ENCODE peak calls at places on chromosome 9, in six cellular contexts. V is GM12878, S is A549, I is SK-N-SH, W is K562, X is HepG2. O is an unnamed sample.

GRCh38 chr9:35611230-35611797 is 6.3 kb downstream of the TESK1 start:
- DNase-seq in I (peak; percentile 77), V (no peak), S (peak; percentile 64), X (peak; percentile 17), W (peak; percentile 43), O (no peak)

GRCh38 chr9:77802512-77803293 is 154.6 kb upstream of the GNA14 start:
- DNase-seq in W (no peak), V (no peak), X (no peak), I (no peak), S (no peak), O (no peak)

GRCh38 chr9:115264333-115264732 is 146.4 kb upstream of the TNC start:
- DNase-seq in W (no peak), V (no peak), I (no peak), X (no peak), S (no peak), O (no peak)

GRCh38 chr9:117488659-117489058 is 73.8 kb upstream of the ASTN2 start:
- DNase-seq in V (no peak), W (no peak), X (no peak), I (no peak), S (no peak), O (no peak)

GRCh38 chr9:86300701-86301100 is 18.4 kb upstream of the ISCA1 start:
- DNase-seq in V (no peak), S (no peak), X (no peak), W (no peak), I (no peak), O (no peak)

GRCh38 chr9:109751253-109751652 is 28.7 kb upstream of the PALM2AKAP2 start:
- DNase-seq in W (no peak), I (no peak), S (no peak), X (peak; percentile 49), V (no peak), O (no peak)

GRCh38 chr9:92036411-92036746 is 78.8 kb downstream of the SPTLC1 start:
- DNase-seq in V (no peak), S (no peak), X (no peak), W (no peak), I (no peak), O (no peak)

GRCh38 chr9:69178583-69179011 is 4.5 kb downstream of the TJP2 start:
- DNase-seq in X (peak; percentile 93), V (no peak), W (no peak), S (peak; percentile 21), I (no peak), O (no peak)

GRCh38 chr9:20024159-20024571 is 235.3 kb upstream of the SLC24A2 start:
- DNase-seq in I (no peak), V (no peak), W (no peak), S (no peak), X (no peak), O (no peak)

GRCh38 chr9:126523621-126524111 is 90.1 kb upstream of the LMX1B start:
- DNase-seq in X (no peak), V (no peak), I (peak; percentile 24), W (no peak), S (no peak), O (no peak)

GRCh38 chr9:124021385-124021769 is 9.8 kb downstream of the LHX2 start:
- DNase-seq in S (no peak), V (no peak), I (no peak), X (no peak), W (no peak), O (no peak)

GRCh38 chr9:33329117-33329563 is 38.8 kb downstream of the NFX1 start:
- DNase-seq in S (peak; percentile 81), V (no peak), X (no peak), W (no peak), I (no peak), O (no peak)

GRCh38 chr9:18749711-18750110 is 275.8 kb downstream of the ADAMTSL1 start:
- DNase-seq in V (no peak), I (no peak), X (no peak), W (no peak), S (no peak), O (no peak)

GRCh38 chr9:87864915-87865314 is 17.8 kb upstream of the SPATA31E1 start:
- DNase-seq in S (no peak), W (no peak), I (no peak), V (no peak), X (no peak), O (no peak)

GRCh38 chr9:137045294-137046093 is 483 bp downstream of the NPDC1 start:
- DNase-seq in W (no peak), X (no peak), S (no peak), I (peak; percentile 81), V (no peak), O (peak; percentile 75)

GRCh38 chr9:104745852-104746251 is 1.6 kb upstream of the NIPSNAP3A start:
- DNase-seq in I (no peak), S (no peak), X (no peak), W (peak; percentile 56), V (no peak), O (no peak)

GRCh38 chr9:114898741-114899140 is 31.6 kb downstream of the TNFSF8 start:
- DNase-seq in V (no peak), X (no peak), S (no peak), I (no peak), W (no peak), O (no peak)

GRCh38 chr9:17021379-17021970 is 113.4 kb upstream of the CNTLN start:
- DNase-seq in S (no peak), W (no peak), X (no peak), V (no peak), I (no peak), O (no peak)

GRCh38 chr9:131663288-131663687 is 76.6 kb downstream of the RAPGEF1 start:
- DNase-seq in W (no peak), X (no peak), I (peak; percentile 76), S (no peak), V (no peak), O (no peak)

GRCh38 chr9:35696520-35697215 is 6.9 kb upstream of the TPM2 start:
- DNase-seq in X (peak; percentile 59), V (no peak), I (peak; percentile 85), S (peak; percentile 80), W (peak; percentile 70), O (no peak)

GRCh38 chr9:110115341-110115820 is 92.6 kb downstream of the C9orf152 start:
- DNase-seq in S (no peak), I (no peak), V (no peak), X (no peak), W (no peak), O (no peak)

GRCh38 chr9:27801511-27801910 is 228.2 kb upstream of the C9orf72 start:
- DNase-seq in W (no peak), S (no peak), I (no peak), V (no peak), X (no peak), O (no peak)

GRCh38 chr9:106796771-106797170 is 66.2 kb upstream of the ZNF462 start:
- DNase-seq in W (no peak), S (no peak), X (no peak), V (no peak), I (no peak), O (no peak)

GRCh38 chr9:78406933-78407332 is 110.0 kb downstream of the PSAT1 start:
- DNase-seq in V (no peak), I (no peak), X (peak; percentile 91), S (no peak), W (no peak), O (no peak)

GRCh38 chr9:2367970-2368369 is 253.6 kb upstream of the VLDLR start:
- DNase-seq in W (peak; percentile 0), S (no peak), X (no peak), I (no peak), V (no peak), O (no peak)

GRCh38 chr9:2362170-2362569 is 259.4 kb upstream of the VLDLR start:
- DNase-seq in S (no peak), X (no peak), W (no peak), V (no peak), I (no peak), O (no peak)

GRCh38 chr9:2359821-2360220 is 261.8 kb upstream of the VLDLR start:
- DNase-seq in V (no peak), I (no peak), W (no peak), S (no peak), X (no peak), O (no peak)

DNA sequence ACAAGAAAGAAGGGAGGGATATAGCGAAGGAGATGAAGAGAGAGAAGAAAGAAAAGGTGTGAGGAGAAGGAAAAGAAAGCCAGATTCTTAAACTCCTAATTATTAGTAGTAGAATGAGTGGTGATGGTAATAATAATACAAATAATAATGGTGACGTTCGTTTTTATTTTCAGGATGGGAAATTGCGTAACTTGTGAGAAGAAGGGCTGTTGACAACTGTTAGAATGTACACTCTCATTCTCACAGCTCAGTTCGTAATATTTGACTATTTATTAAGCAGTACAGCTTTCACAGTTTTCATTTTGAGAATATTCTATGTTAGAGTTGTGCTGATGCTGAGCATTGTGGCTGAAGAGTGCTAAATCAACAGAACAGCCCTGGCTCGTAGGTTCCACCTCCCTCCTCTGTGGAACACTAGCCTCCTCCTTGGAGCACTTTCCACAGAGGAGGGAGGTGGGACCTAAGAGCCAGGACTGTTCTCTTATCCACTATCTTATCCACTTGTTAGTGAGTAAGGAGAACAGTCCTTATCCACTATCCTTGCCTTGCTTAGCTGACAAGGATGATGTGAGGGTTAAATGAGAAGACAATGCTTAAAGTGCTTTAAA is 258.3 kb upstream of the VLDLR start:
- DNase-seq in S (no peak), I (no peak), V (no peak), X (no peak), W (no peak), O (no peak)
- TF ChIP-seq CHD2 in S (no peak), I (no peak), V (no peak), X (no peak), W (no peak), O (no peak)

DNA sequence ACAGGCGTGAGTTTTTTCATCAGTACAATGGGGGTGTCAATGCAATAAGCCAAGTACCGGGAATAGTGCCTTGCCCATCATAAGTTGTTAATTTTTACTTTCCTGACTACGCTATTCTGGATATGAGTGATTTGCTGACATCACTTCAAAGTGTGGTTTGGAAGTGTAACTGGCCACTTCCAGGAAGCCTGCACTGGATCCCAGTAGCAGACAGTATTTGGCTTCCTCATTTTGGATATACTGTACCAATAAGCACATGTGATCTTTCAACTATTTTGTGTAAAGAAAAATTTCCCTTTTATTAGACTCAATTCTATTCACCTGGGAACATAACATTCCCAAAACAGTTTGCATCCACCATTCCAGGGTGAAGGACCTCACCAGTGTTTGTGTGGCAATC is 417.7 kb upstream of the KLF4 start:
- DNase-seq in W (no peak), X (no peak), V (no peak), I (no peak), S (no peak), O (no peak)
- TF ChIP-seq CHD2 in W (no peak), X (no peak), V (no peak), I (no peak), S (no peak), O (no peak)

DNA sequence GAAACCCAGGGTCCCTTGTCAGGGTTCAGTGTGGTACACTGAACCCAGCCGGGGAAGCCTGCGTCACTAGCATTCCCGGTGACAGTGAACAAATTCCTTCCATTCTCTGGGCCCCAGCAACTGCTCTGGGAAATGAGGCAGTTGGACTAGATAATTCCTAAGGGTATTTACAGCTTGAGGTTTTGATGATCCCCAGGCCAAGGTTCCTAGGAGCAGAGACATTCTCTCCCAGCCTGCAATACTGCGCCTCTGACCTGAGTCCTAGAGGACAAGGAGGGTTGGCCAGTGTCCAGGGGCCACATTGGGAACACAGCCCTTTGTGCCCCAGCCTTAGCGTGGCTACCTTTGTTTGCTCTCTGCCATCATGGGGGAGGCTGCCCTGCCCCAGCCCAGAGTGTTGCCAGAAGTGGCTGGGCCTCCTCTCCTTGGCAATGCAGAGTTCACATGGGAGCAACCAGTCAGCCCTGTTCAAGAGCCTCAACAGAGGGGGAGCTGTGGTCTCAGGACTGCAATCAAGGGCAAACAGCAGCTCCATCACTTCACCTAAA is 178.2 kb downstream of the SEC61B start:
- DNase-seq in X (no peak), S (no peak), I (peak; percentile 37), W (no peak), V (no peak), O (no peak)
- TF ChIP-seq CHD2 in X (no peak), S (no peak), I (no peak), W (no peak), V (no peak), O (no peak)

GRCh38 chr9:73979894-73980264 is 517.3 kb upstream of the RORB start:
- DNase-seq in V (no peak), S (no peak), X (no peak), I (peak; percentile 7), W (peak; percentile 26), O (no peak)
- TF ChIP-seq CHD2 in V (no peak), S (no peak), X (no peak), I (no peak), W (no peak), O (no peak)